ENCODE peak calls at places on chromosomes 12 and 14, in seven cellular contexts. One of them, this sample, is unnamed.

GRCh38 chr12:41008472-41008871 is 179.6 kb upstream of the PDZRN4 start:
- DNase-seq in DND-41: no peak
- DNase-seq in pancreas: no peak
- DNase-seq in left lung: no peak
- DNase-seq in lung: no peak
- DNase-seq in ovary: no peak
- DNase-seq in AG04449: no peak
- DNase-seq in this sample: no peak

GRCh38 chr12:24823808-24824515 is 124.9 kb downstream of the BCAT1 start:
- DNase-seq in AG04449: no peak
- DNase-seq in lung: no peak
- DNase-seq in pancreas: no peak
- DNase-seq in left lung: no peak
- DNase-seq in DND-41: no peak
- DNase-seq in ovary: no peak
- DNase-seq in this sample: no peak

GRCh38 chr12:76020731-76021672 is 10.6 kb downstream of the PHLDA1 start:
- DNase-seq in left lung: no peak
- DNase-seq in ovary: peak
- DNase-seq in DND-41: peak
- DNase-seq in pancreas: no peak
- DNase-seq in AG04449: peak
- DNase-seq in lung: no peak
- DNase-seq in this sample: no peak

GRCh38 chr12:2693204-2693860 is 101.4 kb upstream of the FKBP4 start:
- DNase-seq in left lung: no peak
- DNase-seq in ovary: no peak
- DNase-seq in pancreas: no peak
- DNase-seq in AG04449: no peak
- DNase-seq in lung: no peak
- DNase-seq in DND-41: no peak
- DNase-seq in this sample: no peak

GRCh38 chr14:57611555-57612075 is 118.0 kb upstream of the CCDC198 start:
- DNase-seq in left lung: no peak
- DNase-seq in DND-41: no peak
- DNase-seq in lung: no peak
- DNase-seq in AG04449: no peak
- DNase-seq in pancreas: no peak
- DNase-seq in ovary: no peak
- DNase-seq in this sample: no peak

GRCh38 chr12:122721057-122721545 is 4.5 kb upstream of the HCAR3 start:
- DNase-seq in pancreas: no peak
- DNase-seq in left lung: no peak
- DNase-seq in AG04449: no peak
- DNase-seq in ovary: no peak
- DNase-seq in DND-41: no peak
- DNase-seq in lung: no peak
- DNase-seq in this sample: no peak

GRCh38 chr14:20482382-20482781 is 13.2 kb downstream of the PNP start:
- DNase-seq in AG04449: no peak
- DNase-seq in left lung: no peak
- DNase-seq in lung: no peak
- DNase-seq in ovary: no peak
- DNase-seq in DND-41: no peak
- DNase-seq in pancreas: no peak
- DNase-seq in this sample: no peak

GRCh38 chr12:54075974-54076373 is 22.3 kb downstream of the HOXC4 start:
- DNase-seq in left lung: no peak
- DNase-seq in lung: no peak
- DNase-seq in DND-41: no peak
- DNase-seq in pancreas: no peak
- DNase-seq in ovary: no peak
- DNase-seq in AG04449: no peak
- DNase-seq in this sample: no peak

GRCh38 chr12:77594386-77594785 is 236.3 kb upstream of the NAV3 start:
- DNase-seq in DND-41: no peak
- DNase-seq in AG04449: no peak
- DNase-seq in pancreas: no peak
- DNase-seq in left lung: no peak
- DNase-seq in lung: no peak
- DNase-seq in ovary: no peak
- DNase-seq in this sample: no peak

GRCh38 chr12:76266797-76267196 is 81.4 kb downstream of the BBS10 start:
- DNase-seq in lung: peak
- DNase-seq in DND-41: no peak
- DNase-seq in pancreas: no peak
- DNase-seq in AG04449: peak
- DNase-seq in left lung: no peak
- DNase-seq in ovary: no peak
- DNase-seq in this sample: no peak

GRCh38 chr14:38578278-38578681 is 322.4 kb upstream of the CLEC14A start:
- DNase-seq in lung: no peak
- DNase-seq in AG04449: peak
- DNase-seq in left lung: no peak
- DNase-seq in ovary: no peak
- DNase-seq in pancreas: no peak
- DNase-seq in DND-41: no peak
- DNase-seq in this sample: no peak

GRCh38 chr12:75389061-75389460 is 1.8 kb upstream of the GLIPR1L2 start:
- DNase-seq in ovary: no peak
- DNase-seq in DND-41: no peak
- DNase-seq in AG04449: no peak
- DNase-seq in pancreas: no peak
- DNase-seq in lung: no peak
- DNase-seq in left lung: no peak
- DNase-seq in this sample: no peak

GRCh38 chr14:64879635-64880381 is at the start of gene SPTB:
- DNase-seq in pancreas: peak
- DNase-seq in DND-41: peak
- DNase-seq in ovary: no peak
- DNase-seq in left lung: peak
- DNase-seq in AG04449: no peak
- DNase-seq in lung: no peak
- DNase-seq in this sample: peak

GRCh38 chr14:68513838-68514610 is 278.8 kb downstream of the ZFP36L1 start:
- DNase-seq in ovary: no peak
- DNase-seq in AG04449: no peak
- DNase-seq in left lung: no peak
- DNase-seq in DND-41: no peak
- DNase-seq in pancreas: no peak
- DNase-seq in lung: no peak
- DNase-seq in this sample: no peak

GRCh38 chr12:132214906-132215643 is 70.8 kb downstream of the NOC4L start:
- DNase-seq in pancreas: no peak
- DNase-seq in left lung: peak
- DNase-seq in DND-41: no peak
- DNase-seq in AG04449: no peak
- DNase-seq in ovary: no peak
- DNase-seq in lung: no peak
- DNase-seq in this sample: no peak

GRCh38 chr14:61923348-61923747 is 161.1 kb downstream of the SNAPC1 start:
- DNase-seq in left lung: no peak
- DNase-seq in ovary: no peak
- DNase-seq in AG04449: no peak
- DNase-seq in DND-41: no peak
- DNase-seq in pancreas: no peak
- DNase-seq in lung: no peak
- DNase-seq in this sample: no peak
- TF ChIP-seq CTCF in left lung: peak
- TF ChIP-seq CTCF in ovary: no peak
- TF ChIP-seq CTCF in AG04449: peak
- TF ChIP-seq CTCF in DND-41: peak
- TF ChIP-seq CTCF in pancreas: no peak
- TF ChIP-seq CTCF in lung: no peak
- TF ChIP-seq CTCF in this sample: no peak

DNA sequence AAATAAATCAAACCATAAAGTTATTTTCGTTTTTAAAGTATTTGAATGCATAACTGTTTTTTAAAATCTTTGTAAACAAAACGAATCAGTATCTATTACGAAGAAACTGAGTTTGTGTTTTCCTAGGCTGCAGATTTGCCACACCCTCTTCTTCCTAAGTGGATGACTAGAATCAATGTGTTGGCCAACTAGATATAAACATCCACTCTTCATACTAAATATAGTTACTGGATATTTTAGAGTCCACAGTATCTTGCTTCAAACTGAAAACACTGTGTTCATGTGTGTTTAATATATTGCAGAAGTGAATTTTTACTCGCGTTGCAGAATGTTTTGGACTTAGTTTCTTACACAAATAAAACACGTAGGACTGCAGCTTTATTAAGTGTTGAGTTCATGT is 63.2 kb downstream of the KLHL28 start:
- DNase-seq in DND-41: no peak
- DNase-seq in ovary: no peak
- DNase-seq in pancreas: no peak
- DNase-seq in AG04449: no peak
- DNase-seq in left lung: no peak
- DNase-seq in lung: no peak
- DNase-seq in this sample: no peak
- H3K4me3 ChIP-seq in DND-41: peak
- H3K4me3 ChIP-seq in ovary: peak
- H3K4me3 ChIP-seq in pancreas: no peak
- H3K4me3 ChIP-seq in AG04449: peak
- H3K4me3 ChIP-seq in left lung: peak
- H3K4me3 ChIP-seq in lung: no peak
- H3K4me3 ChIP-seq in this sample: no peak

GRCh38 chr12:52872644-52873384 is 24.0 kb upstream of the KRT78 start:
- DNase-seq in DND-41: no peak
- DNase-seq in lung: no peak
- DNase-seq in AG04449: no peak
- DNase-seq in pancreas: peak
- DNase-seq in ovary: no peak
- DNase-seq in left lung: no peak
- DNase-seq in this sample: no peak
- TF ChIP-seq CTCF in DND-41: no peak
- TF ChIP-seq CTCF in lung: no peak
- TF ChIP-seq CTCF in AG04449: no peak
- TF ChIP-seq CTCF in pancreas: no peak
- TF ChIP-seq CTCF in ovary: no peak
- TF ChIP-seq CTCF in left lung: no peak
- TF ChIP-seq CTCF in this sample: no peak

DNA sequence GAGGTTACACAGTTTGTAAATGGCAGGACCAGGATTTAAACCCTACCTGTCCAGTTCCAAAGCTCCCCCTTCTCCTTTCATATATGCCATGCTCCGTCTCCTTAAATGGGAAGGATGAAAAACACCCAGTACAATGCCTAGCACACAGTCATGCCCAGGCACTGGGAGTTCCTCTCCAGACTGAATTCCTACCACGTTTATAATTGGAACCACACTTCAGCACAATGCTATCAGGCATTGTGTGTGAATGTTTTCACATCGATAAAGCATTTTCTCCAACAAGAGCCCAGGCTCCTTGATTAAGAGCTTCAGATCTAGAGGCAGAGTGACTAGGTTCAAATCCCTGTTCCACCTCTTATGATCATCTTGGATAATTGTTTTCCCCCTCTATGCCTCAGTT is 2.7 kb upstream of the NUAK1 start:
- DNase-seq in DND-41: no peak
- DNase-seq in left lung: no peak
- DNase-seq in AG04449: no peak
- DNase-seq in ovary: no peak
- DNase-seq in pancreas: no peak
- DNase-seq in lung: no peak
- DNase-seq in this sample: no peak
- H3K4me3 ChIP-seq in DND-41: no peak
- H3K4me3 ChIP-seq in left lung: no peak
- H3K4me3 ChIP-seq in AG04449: peak
- H3K4me3 ChIP-seq in ovary: no peak
- H3K4me3 ChIP-seq in pancreas: no peak
- H3K4me3 ChIP-seq in lung: no peak
- H3K4me3 ChIP-seq in this sample: no peak

DNA sequence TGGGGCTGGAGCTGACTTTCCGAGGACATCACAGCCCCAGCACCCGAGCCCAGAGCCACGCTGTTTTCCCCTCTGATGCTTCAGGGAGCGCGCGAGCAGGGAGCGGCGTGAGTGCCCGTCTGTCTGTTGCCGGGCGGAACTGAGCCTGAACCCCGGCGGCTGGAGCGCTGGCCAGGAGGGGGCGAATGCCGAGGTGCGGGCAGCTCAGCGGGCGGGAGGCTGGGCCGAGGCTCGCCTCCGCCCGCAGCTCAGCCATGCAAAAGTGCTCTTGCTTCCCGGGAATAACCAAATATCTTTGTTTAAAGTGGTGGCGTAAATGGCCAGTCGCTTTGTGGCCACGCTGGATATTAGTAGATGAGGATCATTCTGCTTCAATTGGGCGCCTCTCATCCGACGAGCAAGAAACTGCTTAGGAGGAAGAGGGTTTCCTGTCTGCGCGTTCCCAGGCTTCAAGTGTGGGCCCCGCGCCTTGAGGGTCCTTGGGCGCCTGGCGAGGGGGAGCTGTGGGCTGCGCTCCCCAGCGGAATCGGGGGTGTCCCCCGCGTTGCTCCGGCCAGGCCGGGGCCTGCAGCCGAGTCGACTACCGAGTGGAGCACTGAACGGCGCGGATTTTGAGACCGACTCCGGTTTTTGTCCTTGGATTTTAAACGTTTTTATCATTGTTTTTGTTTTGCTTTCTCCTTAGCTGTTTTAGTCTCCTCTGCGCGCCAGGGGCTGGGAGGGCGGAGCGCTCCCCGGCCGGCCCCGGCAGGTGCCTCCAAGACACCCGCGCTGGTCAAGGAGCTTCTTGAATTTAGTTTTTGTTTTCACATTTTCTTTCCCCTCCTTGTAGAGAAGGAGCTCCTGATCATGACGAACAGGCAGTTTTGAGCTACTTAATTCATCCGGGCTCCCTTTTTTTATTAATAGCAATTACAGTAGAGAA is 831 bp upstream of the NKX2-1 start:
- DNase-seq in pancreas: no peak
- DNase-seq in AG04449: no peak
- DNase-seq in lung: peak
- DNase-seq in DND-41: no peak
- DNase-seq in ovary: no peak
- DNase-seq in left lung: peak
- DNase-seq in this sample: no peak
- TF ChIP-seq CTCF in pancreas: no peak
- TF ChIP-seq CTCF in AG04449: peak
- TF ChIP-seq CTCF in lung: no peak
- TF ChIP-seq CTCF in DND-41: no peak
- TF ChIP-seq CTCF in ovary: no peak
- TF ChIP-seq CTCF in left lung: no peak
- TF ChIP-seq CTCF in this sample: no peak

DNA sequence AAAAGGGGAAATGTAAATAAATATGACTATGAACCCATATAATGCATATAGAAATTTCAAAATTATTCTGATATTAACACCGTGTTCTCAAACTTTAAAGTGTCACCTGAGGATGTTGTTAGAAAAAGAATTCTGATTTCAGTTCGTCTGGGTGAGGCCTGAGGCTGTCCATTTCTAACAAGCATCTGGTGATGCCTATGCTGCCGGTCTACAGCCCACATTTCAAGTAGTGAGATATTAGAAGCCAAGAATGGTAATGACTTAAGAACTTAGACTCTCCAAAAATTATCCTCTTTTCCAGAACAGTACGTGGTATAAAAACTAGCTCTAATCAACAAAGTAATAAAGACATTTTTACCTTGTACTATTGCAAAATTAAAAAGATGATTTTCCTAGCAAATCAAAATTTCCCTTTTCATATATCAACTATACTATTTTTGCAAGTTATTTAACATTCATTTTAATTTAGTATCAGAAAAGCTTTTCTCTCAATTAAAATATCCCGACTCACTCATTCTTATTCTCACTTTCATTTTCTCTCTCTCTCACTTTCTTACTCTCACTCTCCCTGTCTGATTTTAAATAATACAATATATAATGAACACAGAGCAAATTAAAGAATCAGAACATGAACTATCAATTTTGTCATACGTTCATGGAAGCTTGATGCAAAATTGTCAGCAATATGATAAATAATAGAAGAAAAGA is 35.0 kb downstream of the PIK3C2G start:
- DNase-seq in lung: no peak
- DNase-seq in pancreas: no peak
- DNase-seq in DND-41: no peak
- DNase-seq in left lung: no peak
- DNase-seq in AG04449: no peak
- DNase-seq in ovary: no peak
- DNase-seq in this sample: no peak
- H3K4me3 ChIP-seq in lung: no peak
- H3K4me3 ChIP-seq in pancreas: no peak
- H3K4me3 ChIP-seq in DND-41: no peak
- H3K4me3 ChIP-seq in left lung: no peak
- H3K4me3 ChIP-seq in AG04449: no peak
- H3K4me3 ChIP-seq in ovary: peak
- H3K4me3 ChIP-seq in this sample: peak

This sample was measured in testis.